ENCODE peak calls at places on chromosomes 16 and 17, in eight cellular contexts. I is AG04450, Z is body of pancreas, V is upper lobe of right lung, W is stomach, M is Peyer's patch, S is DND-41, B is mammary epithelial cell. T is an unnamed sample. For H3K9me3, the result is how much of the 10 kb centered on the place peaks cover.

GRCh38 chr17:57672205-57672632 is 72.9 kb downstream of the CCDC182 start:
- DNase-seq in W (no peak), Z (no peak), S (peak), B (peak), I (no peak), V (no peak), M (no peak), T (no peak)

GRCh38 chr17:33234930-33235685 is 58.0 kb downstream of the ASIC2 start:
- DNase-seq in W (peak), V (no peak), I (peak), M (no peak), S (no peak), B (peak), Z (peak), T (no peak)

GRCh38 chr16:5065813-5066212 is at the start of gene C16orf89:
- DNase-seq in W (peak), V (peak), Z (peak), M (no peak), B (no peak), I (no peak), S (no peak), T (no peak)

GRCh38 chr17:42050360-42051012 is at the start of gene C17orf113:
- DNase-seq in S (no peak), I (no peak), W (peak), B (peak), Z (peak), V (peak), M (peak), T (peak)

GRCh38 chr17:80034977-80035686 is 540 bp downstream of the TBC1D16 start:
- DNase-seq in M (peak), W (no peak), Z (peak), S (peak), I (no peak), B (peak), V (peak), T (peak)

GRCh38 chr16:69123894-69124293 is 8.5 kb downstream of the CHTF8 start:
- DNase-seq in V (peak), S (peak), W (peak), Z (peak), B (peak), I (peak), M (no peak), T (peak)

GRCh38 chr16:27240948-27241531 is 27.5 kb downstream of the NSMCE1 start:
- DNase-seq in V (peak), I (no peak), Z (no peak), M (no peak), B (no peak), S (no peak), W (peak), T (no peak)

GRCh38 chr17:43010667-43011308 is 4.2 kb downstream of the IFI35 start:
- DNase-seq in W (no peak), S (no peak), I (no peak), Z (peak), M (no peak), B (peak), V (no peak), T (peak)

GRCh38 chr17:27079660-27080059 is 214.3 kb upstream of the WSB1 start:
- DNase-seq in S (no peak), W (no peak), M (no peak), B (no peak), I (no peak), Z (no peak), V (no peak), T (no peak)
- H3K9me3 ChIP-seq in S (under half), W (under half), M (under half), B (under half), I (under half), Z (under half), V (under half), T (under half)

GRCh38 chr17:39399792-39400191 is 1.6 kb downstream of the FBXL20 start:
- DNase-seq in I (no peak), W (no peak), Z (no peak), M (no peak), S (no peak), V (no peak), B (no peak), T (no peak)
- H3K4me3 ChIP-seq in I (no peak), W (peak), Z (no peak), M (peak), S (no peak), V (peak), B (no peak), T (no peak)

GRCh38 chr17:40562841-40563370 is 2.4 kb downstream of the CCR7 start:
- DNase-seq in Z (no peak), S (no peak), I (no peak), W (no peak), M (no peak), V (no peak), B (no peak), T (no peak)

GRCh38 chr17:40560592-40561293 is 4.5 kb downstream of the CCR7 start:
- DNase-seq in I (no peak), M (peak), B (no peak), V (peak), S (peak), W (peak), Z (peak), T (peak)

GRCh38 chr17:40563371-40564052 is 1.8 kb downstream of the CCR7 start:
- DNase-seq in B (no peak), W (peak), Z (no peak), M (no peak), I (no peak), S (no peak), V (no peak), T (no peak)

GRCh38 chr17:40561294-40561870 is 3.9 kb downstream of the CCR7 start:
- DNase-seq in W (peak), S (no peak), I (no peak), M (peak), Z (no peak), V (no peak), B (no peak), T (no peak)

DNA sequence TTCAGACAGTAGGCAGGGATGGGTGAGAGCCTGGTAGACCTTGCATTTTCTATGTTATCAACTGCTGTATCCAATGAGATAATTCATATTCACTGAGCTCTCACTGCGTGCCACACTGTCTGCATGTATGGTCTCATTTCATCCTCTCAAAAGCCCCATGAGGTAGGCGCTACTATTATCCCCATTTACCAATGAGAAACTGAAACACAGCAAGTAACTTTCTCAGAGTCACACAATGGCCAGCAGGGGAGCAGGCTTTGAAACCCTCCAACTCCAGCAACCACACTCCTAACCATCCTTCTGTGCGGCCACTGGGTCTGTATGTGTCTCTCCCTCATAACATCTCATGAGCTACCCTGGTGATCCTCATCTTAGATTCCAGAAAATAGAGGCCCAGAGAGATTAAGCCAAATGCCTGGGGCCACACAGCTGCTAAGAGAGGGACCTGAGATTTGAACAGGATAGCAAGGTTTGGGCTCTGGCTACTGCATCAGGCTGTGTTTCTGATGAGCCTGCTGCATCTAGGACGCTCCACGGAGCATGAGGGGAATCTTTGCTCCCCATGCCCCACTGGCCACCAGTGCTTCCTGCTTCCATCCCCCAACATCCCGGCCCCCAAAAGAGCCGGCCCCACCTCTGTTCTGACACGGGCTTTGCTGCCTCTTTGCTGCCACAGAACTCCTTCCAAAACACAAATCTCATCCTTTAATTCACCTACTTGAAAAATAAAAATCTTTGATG is 3.2 kb downstream of the CCR7 start:
- DNase-seq in W (peak), I (no peak), S (no peak), M (peak), Z (peak), V (peak), B (no peak), T (peak)
- TF ChIP-seq CTCF in W (no peak), I (peak), S (peak), M (peak), Z (no peak), V (no peak), B (no peak), T (no peak)

DNA sequence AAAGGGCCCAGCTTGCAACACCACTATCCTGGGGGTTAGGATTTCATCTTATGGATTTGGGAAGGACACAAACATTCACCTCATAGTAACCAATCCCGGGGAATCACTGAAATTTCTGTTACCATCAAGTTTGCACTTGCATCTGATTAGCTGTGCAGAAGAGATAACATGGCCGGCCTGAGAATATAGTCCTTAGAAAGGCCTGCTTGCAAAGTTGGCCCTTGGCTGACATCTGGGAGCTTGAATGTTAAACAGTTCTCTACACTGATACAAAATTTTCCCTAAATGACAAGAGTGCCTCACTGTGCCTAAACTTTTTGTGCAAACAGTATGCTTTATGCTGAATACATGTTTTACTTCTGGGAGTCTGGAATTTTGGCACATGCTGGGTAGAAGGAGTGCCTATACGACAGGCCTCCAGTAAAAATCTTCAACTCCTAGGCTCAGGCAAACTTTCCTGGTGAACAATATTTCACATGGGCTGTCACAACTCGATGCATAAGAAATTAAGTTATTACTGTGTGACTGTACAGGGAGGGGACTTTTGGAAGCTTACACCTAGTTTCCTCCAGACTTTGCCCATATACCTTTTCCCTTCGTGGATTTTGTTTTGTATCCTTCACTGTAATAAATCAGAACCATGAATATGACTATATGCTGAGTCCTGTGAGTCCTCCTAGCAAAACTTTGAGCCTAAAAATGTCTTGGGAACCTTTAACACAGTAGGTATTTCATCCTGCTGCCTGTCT is 31.3 kb downstream of the TBC1D3B start:
- DNase-seq in S (no peak), V (no peak), B (no peak), W (no peak), Z (no peak), I (no peak), M (no peak), T (no peak)
- H3K9me3 ChIP-seq in S (under half), V (under half), B (under half), W (under half), Z (under half), I (under half), M (under half), T (under half)

GRCh38 chr16:48607056-48607825 is 2.7 kb downstream of the N4BP1 start:
- DNase-seq in Z (peak), W (peak), S (no peak), M (no peak), B (peak), V (no peak), I (no peak), T (no peak)
- H3K4me3 ChIP-seq in Z (no peak), W (peak), S (no peak), M (peak), B (no peak), V (peak), I (peak), T (no peak)

DNA sequence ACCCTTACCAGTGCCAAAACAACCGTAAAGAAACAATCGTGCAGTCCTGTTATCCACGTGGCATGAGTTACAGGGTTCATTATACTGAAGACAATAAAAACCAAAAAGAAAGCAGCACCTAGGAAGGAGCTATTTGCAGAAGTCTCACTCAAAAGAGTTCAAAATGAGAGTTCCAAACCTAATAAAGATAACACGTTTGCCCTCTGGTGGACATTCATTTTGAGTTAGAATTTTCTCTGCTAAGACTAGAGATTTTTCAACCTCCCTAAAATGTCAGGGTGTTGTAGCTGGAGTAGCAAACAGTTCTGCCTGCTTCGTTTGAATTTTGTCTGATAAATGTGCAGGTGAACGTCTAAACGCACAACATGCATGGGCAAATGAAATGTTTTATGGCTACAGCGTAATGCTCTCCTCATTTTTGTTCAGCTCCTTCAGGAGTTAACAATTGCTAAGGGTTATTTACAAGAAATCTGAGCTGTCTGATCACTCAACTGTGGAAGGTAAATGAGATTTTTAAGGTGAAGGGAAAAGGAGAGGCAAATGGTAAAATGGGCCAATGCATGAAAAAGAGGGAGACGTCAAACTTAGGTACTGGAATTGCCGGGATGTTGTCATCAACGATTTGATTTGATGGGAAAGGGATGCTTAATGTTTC is 1067.9 kb upstream of the EEF2KMT start:
- DNase-seq in B (no peak), V (no peak), W (no peak), Z (no peak), S (no peak), I (no peak), M (no peak), T (peak)
- TF ChIP-seq CTCF in B (no peak), V (no peak), W (no peak), Z (no peak), S (peak), I (no peak), M (peak), T (peak)

GRCh38 chr17:51827140-51827539 is 331.4 kb downstream of the CA10 start:
- DNase-seq in I (no peak), S (no peak), W (no peak), B (no peak), V (no peak), Z (no peak), M (no peak), T (no peak)
- H3K9me3 ChIP-seq in I (under half), S (under half), W (under half), B (under half), V (under half), Z (under half), M (under half), T (under half)

T was measured in Caco-2.